ENCODE peak calls at places on chromosomes 5 and 9, in four cellular contexts. One of them, this sample, is unnamed.

GRCh38 chr5:132754947-132755346 is 7.7 kb downstream of the CCNI2 start:
- DNase-seq in CD8-positive, alpha-beta T cell: no peak
- DNase-seq in Panc1: no peak
- DNase-seq in epithelial cell of esophagus: peak
- DNase-seq in this sample: no peak

GRCh38 chr5:68502531-68502930 is 287.0 kb downstream of the PIK3R1 start:
- DNase-seq in Panc1: no peak
- DNase-seq in epithelial cell of esophagus: no peak
- DNase-seq in CD8-positive, alpha-beta T cell: no peak
- DNase-seq in this sample: no peak

GRCh38 chr9:6090811-6091210 is 75.4 kb upstream of the RANBP6 start:
- DNase-seq in CD8-positive, alpha-beta T cell: no peak
- DNase-seq in Panc1: no peak
- DNase-seq in epithelial cell of esophagus: peak
- DNase-seq in this sample: no peak

GRCh38 chr9:98818764-98819163 is 11.3 kb downstream of the GALNT12 start:
- DNase-seq in Panc1: no peak
- DNase-seq in CD8-positive, alpha-beta T cell: no peak
- DNase-seq in epithelial cell of esophagus: no peak
- DNase-seq in this sample: no peak

GRCh38 chr5:95866431-95867063 is 44.0 kb upstream of the GLRX start:
- DNase-seq in CD8-positive, alpha-beta T cell: no peak
- DNase-seq in epithelial cell of esophagus: peak
- DNase-seq in Panc1: no peak
- DNase-seq in this sample: no peak

GRCh38 chr9:97314503-97314902 is 7.0 kb downstream of the CCDC180 start:
- DNase-seq in Panc1: no peak
- DNase-seq in CD8-positive, alpha-beta T cell: no peak
- DNase-seq in epithelial cell of esophagus: no peak
- DNase-seq in this sample: no peak

GRCh38 chr5:59766394-59766793 is 127.1 kb downstream of the PDE4D start:
- DNase-seq in CD8-positive, alpha-beta T cell: no peak
- DNase-seq in epithelial cell of esophagus: peak
- DNase-seq in Panc1: no peak
- DNase-seq in this sample: no peak

GRCh38 chr5:56818409-56819026 is 3.2 kb downstream of the MAP3K1 start:
- DNase-seq in CD8-positive, alpha-beta T cell: no peak
- DNase-seq in Panc1: no peak
- DNase-seq in epithelial cell of esophagus: no peak
- DNase-seq in this sample: no peak

GRCh38 chr5:96279796-96280542 is 153.1 kb downstream of the PCSK1 start:
- DNase-seq in epithelial cell of esophagus: peak
- DNase-seq in Panc1: no peak
- DNase-seq in CD8-positive, alpha-beta T cell: no peak
- DNase-seq in this sample: no peak

GRCh38 chr5:176883700-176884570 is 15.2 kb downstream of the HK3 start:
- DNase-seq in CD8-positive, alpha-beta T cell: no peak
- DNase-seq in Panc1: no peak
- DNase-seq in epithelial cell of esophagus: no peak
- DNase-seq in this sample: no peak

GRCh38 chr5:146426853-146427618 is 20.1 kb upstream of the TCERG1 start:
- DNase-seq in epithelial cell of esophagus: peak
- DNase-seq in Panc1: no peak
- DNase-seq in CD8-positive, alpha-beta T cell: no peak
- DNase-seq in this sample: no peak

GRCh38 chr9:134734270-134734669 is 92.7 kb downstream of the COL5A1 start:
- DNase-seq in epithelial cell of esophagus: no peak
- DNase-seq in CD8-positive, alpha-beta T cell: no peak
- DNase-seq in Panc1: no peak
- DNase-seq in this sample: no peak

GRCh38 chr5:95832664-95833063 is 10.1 kb upstream of the GLRX start:
- DNase-seq in epithelial cell of esophagus: peak
- DNase-seq in Panc1: no peak
- DNase-seq in CD8-positive, alpha-beta T cell: no peak
- DNase-seq in this sample: no peak

GRCh38 chr5:158013939-158014338 is 155.0 kb upstream of the CLINT1 start:
- DNase-seq in CD8-positive, alpha-beta T cell: no peak
- DNase-seq in Panc1: no peak
- DNase-seq in epithelial cell of esophagus: peak
- DNase-seq in this sample: no peak

GRCh38 chr5:153276151-153276550 is 214.3 kb upstream of the GRIA1 start:
- DNase-seq in Panc1: no peak
- DNase-seq in epithelial cell of esophagus: peak
- DNase-seq in CD8-positive, alpha-beta T cell: no peak
- DNase-seq in this sample: peak

GRCh38 chr5:90410178-90410762 is 714 bp upstream of the CETN3 start:
- DNase-seq in CD8-positive, alpha-beta T cell: no peak
- DNase-seq in epithelial cell of esophagus: no peak
- DNase-seq in Panc1: no peak
- DNase-seq in this sample: no peak

GRCh38 chr9:124008855-124009834 is 2.4 kb upstream of the LHX2 start:
- DNase-seq in epithelial cell of esophagus: no peak
- DNase-seq in CD8-positive, alpha-beta T cell: no peak
- DNase-seq in Panc1: no peak
- DNase-seq in this sample: no peak

GRCh38 chr5:163649522-163649921 is 144.1 kb downstream of the MAT2B start:
- DNase-seq in epithelial cell of esophagus: peak
- DNase-seq in Panc1: peak
- DNase-seq in CD8-positive, alpha-beta T cell: no peak
- DNase-seq in this sample: peak

GRCh38 chr5:67166460-67166871 is 30.1 kb downstream of the CD180 start:
- DNase-seq in CD8-positive, alpha-beta T cell: peak
- DNase-seq in Panc1: no peak
- DNase-seq in epithelial cell of esophagus: peak
- DNase-seq in this sample: no peak

GRCh38 chr9:129933709-129934586 is 98.7 kb downstream of the USP20 start:
- DNase-seq in epithelial cell of esophagus: no peak
- DNase-seq in Panc1: no peak
- DNase-seq in CD8-positive, alpha-beta T cell: no peak
- DNase-seq in this sample: no peak

GRCh38 chr5:74199005-74199404 is 441.5 kb downstream of the ENC1 start:
- DNase-seq in epithelial cell of esophagus: no peak
- DNase-seq in CD8-positive, alpha-beta T cell: no peak
- DNase-seq in Panc1: no peak
- DNase-seq in this sample: no peak

GRCh38 chr9:26746357-26747072 is 146.1 kb downstream of the CAAP1 start:
- DNase-seq in Panc1: no peak
- DNase-seq in CD8-positive, alpha-beta T cell: no peak
- DNase-seq in epithelial cell of esophagus: peak
- DNase-seq in this sample: peak

GRCh38 chr9:12708562-12709298 is 15.5 kb downstream of the TYRP1 start:
- DNase-seq in Panc1: no peak
- DNase-seq in CD8-positive, alpha-beta T cell: no peak
- DNase-seq in epithelial cell of esophagus: peak
- DNase-seq in this sample: peak

GRCh38 chr5:170164087-170164486 is 58.4 kb downstream of the FOXI1 start:
- DNase-seq in CD8-positive, alpha-beta T cell: no peak
- DNase-seq in Panc1: no peak
- DNase-seq in epithelial cell of esophagus: no peak
- DNase-seq in this sample: no peak

GRCh38 chr9:113808391-113809191 is 67.5 kb upstream of the ZNF618 start:
- DNase-seq in CD8-positive, alpha-beta T cell: no peak
- DNase-seq in Panc1: no peak
- DNase-seq in epithelial cell of esophagus: peak
- DNase-seq in this sample: peak

GRCh38 chr5:107217721-107218130 is 453.0 kb downstream of the EFNA5 start:
- DNase-seq in epithelial cell of esophagus: peak
- DNase-seq in CD8-positive, alpha-beta T cell: no peak
- DNase-seq in Panc1: no peak
- DNase-seq in this sample: peak

GRCh38 chr5:179162351-179163235 is 102.4 kb downstream of the ZNF354C start:
- DNase-seq in epithelial cell of esophagus: no peak
- DNase-seq in CD8-positive, alpha-beta T cell: no peak
- DNase-seq in Panc1: no peak
- DNase-seq in this sample: no peak

GRCh38 chr9:124617477-124618141 is 110.4 kb upstream of the NR5A1 start:
- DNase-seq in epithelial cell of esophagus: peak
- DNase-seq in CD8-positive, alpha-beta T cell: peak
- DNase-seq in Panc1: peak
- DNase-seq in this sample: peak

GRCh38 chr5:122259995-122260394 is 52.0 kb upstream of the SNCAIP start:
- DNase-seq in epithelial cell of esophagus: peak
- DNase-seq in Panc1: no peak
- DNase-seq in CD8-positive, alpha-beta T cell: no peak
- DNase-seq in this sample: peak

GRCh38 chr9:132703336-132703735 is 33.1 kb downstream of the GTF3C4 start:
- DNase-seq in epithelial cell of esophagus: peak
- DNase-seq in Panc1: no peak
- DNase-seq in CD8-positive, alpha-beta T cell: no peak
- DNase-seq in this sample: no peak

GRCh38 chr5:131795879-131796792 is 681 bp downstream of the FNIP1 start:
- DNase-seq in Panc1: no peak
- DNase-seq in epithelial cell of esophagus: peak
- DNase-seq in CD8-positive, alpha-beta T cell: peak
- DNase-seq in this sample: no peak

GRCh38 chr9:136726631-136727191 is 14.3 kb downstream of the DIPK1B start:
- DNase-seq in Panc1: peak
- DNase-seq in epithelial cell of esophagus: peak
- DNase-seq in CD8-positive, alpha-beta T cell: no peak
- DNase-seq in this sample: no peak

GRCh38 chr5:74120585-74120984 is 494.6 kb downstream of the ARHGEF28 start:
- DNase-seq in epithelial cell of esophagus: no peak
- DNase-seq in CD8-positive, alpha-beta T cell: no peak
- DNase-seq in Panc1: no peak
- DNase-seq in this sample: no peak

GRCh38 chr5:128426090-128426534 is 111.9 kb downstream of the FBN2 start:
- DNase-seq in CD8-positive, alpha-beta T cell: no peak
- DNase-seq in epithelial cell of esophagus: no peak
- DNase-seq in Panc1: no peak
- DNase-seq in this sample: peak

GRCh38 chr5:38551020-38552017 is 5.1 kb downstream of the LIFR start:
- DNase-seq in Panc1: no peak
- DNase-seq in epithelial cell of esophagus: peak
- DNase-seq in CD8-positive, alpha-beta T cell: no peak
- DNase-seq in this sample: no peak

DNA sequence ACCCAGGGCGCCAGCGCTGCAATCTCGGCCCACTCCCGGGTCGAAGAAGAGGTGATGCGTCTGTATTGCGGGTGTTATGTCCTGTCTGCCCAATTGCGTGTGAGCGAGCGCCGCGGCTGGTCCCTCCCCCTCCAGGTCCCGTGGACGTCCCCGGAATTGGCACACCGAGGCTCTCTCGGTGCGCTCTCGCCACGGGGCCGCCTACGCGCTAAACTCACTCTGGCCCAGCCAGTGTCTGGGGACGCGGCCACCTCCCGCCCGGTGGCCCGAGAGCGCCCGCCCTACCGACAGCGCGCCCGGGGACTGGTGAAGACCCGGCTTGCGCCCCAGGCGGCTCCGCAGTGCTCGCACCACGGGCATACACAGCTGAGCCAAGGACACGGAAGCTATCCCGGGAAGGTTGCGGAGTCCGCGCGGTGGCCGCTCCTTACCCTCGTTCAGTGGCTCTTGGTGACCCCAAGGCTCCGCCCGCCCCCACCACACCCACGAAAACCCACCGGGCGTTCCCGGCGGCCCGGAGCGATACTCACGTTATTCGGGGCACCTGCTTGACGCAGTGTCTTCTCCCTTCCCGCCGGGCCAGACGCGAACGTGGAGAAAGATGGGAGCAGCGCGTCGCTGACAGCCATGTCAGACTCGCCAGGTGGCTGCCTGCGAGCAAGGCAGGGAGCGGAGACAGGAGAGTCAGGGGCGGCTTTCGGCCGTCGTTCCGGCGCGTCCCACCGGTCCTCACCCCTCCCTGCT is 997 bp downstream of the KLF4 start:
- DNase-seq in epithelial cell of esophagus: peak
- DNase-seq in CD8-positive, alpha-beta T cell: no peak
- DNase-seq in Panc1: no peak
- DNase-seq in this sample: no peak
- H3K4me3 ChIP-seq in epithelial cell of esophagus: peak
- H3K4me3 ChIP-seq in CD8-positive, alpha-beta T cell: no peak
- H3K4me3 ChIP-seq in Panc1: peak
- H3K4me3 ChIP-seq in this sample: peak

DNA sequence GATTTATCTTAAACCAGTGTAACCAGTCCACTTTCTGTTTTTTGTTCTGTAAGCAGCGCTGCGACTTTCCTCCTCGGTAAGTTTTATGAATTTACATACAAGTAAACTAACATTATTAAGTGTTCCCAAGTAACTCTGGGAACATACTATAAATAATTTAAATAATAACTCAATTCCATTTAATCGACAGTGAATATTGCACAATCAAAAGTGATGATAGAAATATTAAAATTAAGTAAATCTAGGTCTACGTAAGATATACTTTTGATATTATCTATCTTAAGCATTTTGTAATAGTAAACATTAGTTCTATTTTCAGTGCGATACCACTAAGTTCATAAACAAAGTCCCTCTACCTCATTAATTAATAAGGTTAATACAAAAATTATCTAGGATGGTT is 7.8 kb downstream of the NFIB start:
- DNase-seq in Panc1: no peak
- DNase-seq in CD8-positive, alpha-beta T cell: no peak
- DNase-seq in epithelial cell of esophagus: no peak
- DNase-seq in this sample: no peak
- H3K4me3 ChIP-seq in Panc1: no peak
- H3K4me3 ChIP-seq in CD8-positive, alpha-beta T cell: no peak
- H3K4me3 ChIP-seq in epithelial cell of esophagus: peak
- H3K4me3 ChIP-seq in this sample: no peak

DNA sequence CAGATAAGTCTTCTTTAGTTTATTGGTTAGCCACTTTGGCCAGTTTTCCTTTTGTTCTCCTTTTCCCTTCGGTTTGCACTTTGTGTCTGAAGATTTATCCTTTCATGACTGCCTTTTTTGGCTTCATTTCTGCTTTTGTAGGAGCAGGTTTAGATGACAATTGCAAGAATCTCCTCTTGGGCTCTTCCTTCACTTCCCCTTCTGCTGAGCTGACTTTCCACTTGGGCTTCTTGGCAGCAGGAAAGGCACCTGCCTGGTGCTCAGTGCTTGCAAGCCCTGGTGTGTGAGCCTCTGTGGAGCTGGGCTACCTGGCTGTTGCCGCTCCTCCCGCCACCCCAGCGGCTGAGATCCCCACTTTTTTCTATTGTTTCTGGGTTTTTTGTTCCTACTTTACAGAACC is 7.3 kb downstream of the CCDC112 start:
- DNase-seq in epithelial cell of esophagus: no peak
- DNase-seq in CD8-positive, alpha-beta T cell: no peak
- DNase-seq in Panc1: no peak
- DNase-seq in this sample: no peak
- H3K4me3 ChIP-seq in epithelial cell of esophagus: no peak
- H3K4me3 ChIP-seq in CD8-positive, alpha-beta T cell: no peak
- H3K4me3 ChIP-seq in Panc1: no peak
- H3K4me3 ChIP-seq in this sample: no peak

GRCh38 chr9:77019010-77019809 is at the start of gene FOXB2:
- DNase-seq in epithelial cell of esophagus: no peak
- DNase-seq in Panc1: no peak
- DNase-seq in CD8-positive, alpha-beta T cell: no peak
- DNase-seq in this sample: no peak
- H3K4me3 ChIP-seq in epithelial cell of esophagus: no peak
- H3K4me3 ChIP-seq in Panc1: no peak
- H3K4me3 ChIP-seq in CD8-positive, alpha-beta T cell: no peak
- H3K4me3 ChIP-seq in this sample: no peak

GRCh38 chr5:10724799-10725507 is 36.1 kb downstream of the DAP start:
- DNase-seq in Panc1: peak
- DNase-seq in epithelial cell of esophagus: peak
- DNase-seq in CD8-positive, alpha-beta T cell: no peak
- DNase-seq in this sample: no peak
- H3K4me3 ChIP-seq in Panc1: peak
- H3K4me3 ChIP-seq in epithelial cell of esophagus: no peak
- H3K4me3 ChIP-seq in CD8-positive, alpha-beta T cell: no peak
- H3K4me3 ChIP-seq in this sample: no peak